ENCODE peak calls at places on chromosomes 2 and 18, in ten cellular contexts. One of them, this sample, is unnamed.

GRCh38 chr2:224885836-224886547 is 156.3 kb downstream of the DOCK10 start:
- DNase-seq in IMR-90: peak
- DNase-seq in HCT116: no peak
- DNase-seq in K562: no peak
- DNase-seq in NB4: peak
- DNase-seq in transverse colon: no peak
- DNase-seq in heart left ventricle: no peak
- DNase-seq in adrenal gland: no peak
- DNase-seq in sigmoid colon: no peak
- DNase-seq in breast epithelium: no peak
- DNase-seq in this sample: no peak

GRCh38 chr2:230161180-230161579 is 58.6 kb downstream of the SP110 start:
- DNase-seq in IMR-90: peak
- DNase-seq in adrenal gland: no peak
- DNase-seq in K562: no peak
- DNase-seq in NB4: peak
- DNase-seq in sigmoid colon: no peak
- DNase-seq in transverse colon: no peak
- DNase-seq in HCT116: no peak
- DNase-seq in heart left ventricle: no peak
- DNase-seq in breast epithelium: no peak
- DNase-seq in this sample: no peak

GRCh38 chr2:162245737-162246136 is 2.5 kb upstream of the FAP start:
- DNase-seq in NB4: no peak
- DNase-seq in heart left ventricle: no peak
- DNase-seq in IMR-90: peak
- DNase-seq in HCT116: no peak
- DNase-seq in transverse colon: no peak
- DNase-seq in breast epithelium: no peak
- DNase-seq in sigmoid colon: no peak
- DNase-seq in adrenal gland: no peak
- DNase-seq in K562: no peak
- DNase-seq in this sample: no peak

GRCh38 chr18:12883003-12883683 is 894 bp downstream of the PTPN2 start:
- DNase-seq in NB4: no peak
- DNase-seq in K562: no peak
- DNase-seq in HCT116: no peak
- DNase-seq in breast epithelium: no peak
- DNase-seq in heart left ventricle: no peak
- DNase-seq in IMR-90: no peak
- DNase-seq in adrenal gland: peak
- DNase-seq in transverse colon: no peak
- DNase-seq in sigmoid colon: no peak
- DNase-seq in this sample: no peak

GRCh38 chr2:236545814-236546480 is 23.7 kb upstream of the ACKR3 start:
- DNase-seq in IMR-90: no peak
- DNase-seq in sigmoid colon: no peak
- DNase-seq in heart left ventricle: no peak
- DNase-seq in transverse colon: no peak
- DNase-seq in NB4: no peak
- DNase-seq in HCT116: no peak
- DNase-seq in K562: no peak
- DNase-seq in breast epithelium: no peak
- DNase-seq in adrenal gland: no peak
- DNase-seq in this sample: no peak

GRCh38 chr2:60118061-60118460 is 435.4 kb downstream of the BCL11A start:
- DNase-seq in HCT116: no peak
- DNase-seq in NB4: peak
- DNase-seq in sigmoid colon: no peak
- DNase-seq in heart left ventricle: no peak
- DNase-seq in IMR-90: no peak
- DNase-seq in K562: no peak
- DNase-seq in adrenal gland: no peak
- DNase-seq in transverse colon: no peak
- DNase-seq in breast epithelium: no peak
- DNase-seq in this sample: no peak

GRCh38 chr2:149401007-149401406 is 70.6 kb downstream of the LYPD6 start:
- DNase-seq in sigmoid colon: no peak
- DNase-seq in transverse colon: no peak
- DNase-seq in adrenal gland: no peak
- DNase-seq in breast epithelium: no peak
- DNase-seq in NB4: no peak
- DNase-seq in heart left ventricle: no peak
- DNase-seq in HCT116: no peak
- DNase-seq in K562: no peak
- DNase-seq in IMR-90: peak
- DNase-seq in this sample: no peak

GRCh38 chr2:184597996-184598312 is 375 bp upstream of the ZNF804A start:
- DNase-seq in K562: no peak
- DNase-seq in HCT116: no peak
- DNase-seq in breast epithelium: no peak
- DNase-seq in adrenal gland: no peak
- DNase-seq in heart left ventricle: no peak
- DNase-seq in transverse colon: peak
- DNase-seq in IMR-90: peak
- DNase-seq in sigmoid colon: no peak
- DNase-seq in NB4: no peak
- DNase-seq in this sample: no peak

GRCh38 chr2:85369500-85369899 is 14.9 kb downstream of the ELMOD3 start:
- DNase-seq in NB4: no peak
- DNase-seq in IMR-90: no peak
- DNase-seq in transverse colon: peak
- DNase-seq in heart left ventricle: no peak
- DNase-seq in adrenal gland: no peak
- DNase-seq in sigmoid colon: no peak
- DNase-seq in breast epithelium: peak
- DNase-seq in HCT116: no peak
- DNase-seq in K562: no peak
- DNase-seq in this sample: no peak
- TF ChIP-seq POLR2A in NB4: no peak
- TF ChIP-seq POLR2A in IMR-90: no peak
- TF ChIP-seq POLR2A in transverse colon: no peak
- TF ChIP-seq POLR2A in heart left ventricle: no peak
- TF ChIP-seq POLR2A in adrenal gland: no peak
- TF ChIP-seq POLR2A in sigmoid colon: no peak
- TF ChIP-seq POLR2A in breast epithelium: no peak
- TF ChIP-seq POLR2A in HCT116: no peak
- TF ChIP-seq POLR2A in K562: no peak
- TF ChIP-seq POLR2A in this sample: no peak

GRCh38 chr2:45169339-45170190 is 160.3 kb upstream of the SIX2 start:
- DNase-seq in K562: no peak
- DNase-seq in adrenal gland: no peak
- DNase-seq in NB4: peak
- DNase-seq in transverse colon: no peak
- DNase-seq in HCT116: no peak
- DNase-seq in IMR-90: no peak
- DNase-seq in sigmoid colon: no peak
- DNase-seq in breast epithelium: no peak
- DNase-seq in heart left ventricle: no peak
- DNase-seq in this sample: no peak

GRCh38 chr2:45170191-45170975 is 161.1 kb upstream of the SIX2 start:
- DNase-seq in HCT116: no peak
- DNase-seq in transverse colon: no peak
- DNase-seq in IMR-90: no peak
- DNase-seq in NB4: peak
- DNase-seq in breast epithelium: no peak
- DNase-seq in K562: no peak
- DNase-seq in heart left ventricle: no peak
- DNase-seq in sigmoid colon: no peak
- DNase-seq in adrenal gland: no peak
- DNase-seq in this sample: no peak

GRCh38 chr2:45166229-45166890 is 157.1 kb upstream of the SIX2 start:
- DNase-seq in HCT116: no peak
- DNase-seq in heart left ventricle: no peak
- DNase-seq in K562: no peak
- DNase-seq in transverse colon: no peak
- DNase-seq in IMR-90: no peak
- DNase-seq in sigmoid colon: no peak
- DNase-seq in breast epithelium: no peak
- DNase-seq in adrenal gland: no peak
- DNase-seq in NB4: no peak
- DNase-seq in this sample: no peak

GRCh38 chr2:45168731-45169338 is 159.6 kb upstream of the SIX2 start:
- DNase-seq in NB4: peak
- DNase-seq in breast epithelium: no peak
- DNase-seq in HCT116: no peak
- DNase-seq in transverse colon: no peak
- DNase-seq in IMR-90: no peak
- DNase-seq in sigmoid colon: no peak
- DNase-seq in K562: no peak
- DNase-seq in adrenal gland: no peak
- DNase-seq in heart left ventricle: no peak
- DNase-seq in this sample: no peak

DNA sequence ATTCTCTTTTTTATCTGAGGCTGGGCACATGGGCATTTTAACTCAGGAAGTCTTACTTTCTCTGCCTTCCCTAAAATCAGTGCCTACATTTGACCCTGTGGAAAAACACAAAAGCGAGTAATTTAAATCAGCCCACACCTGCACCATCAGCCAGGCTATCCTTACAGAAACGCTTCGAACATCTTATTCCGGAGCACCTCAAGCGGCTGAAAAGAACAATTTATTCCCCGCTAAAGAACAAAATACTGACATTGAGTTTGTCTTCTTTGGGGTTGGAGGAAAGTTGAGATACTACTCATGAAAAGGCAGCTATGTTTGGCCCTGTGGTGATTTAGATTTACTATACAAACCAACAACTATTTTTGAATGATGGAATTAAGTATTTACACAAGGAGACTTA is 158.6 kb upstream of the SIX2 start:
- DNase-seq in sigmoid colon: no peak
- DNase-seq in IMR-90: no peak
- DNase-seq in heart left ventricle: no peak
- DNase-seq in adrenal gland: no peak
- DNase-seq in NB4: no peak
- DNase-seq in transverse colon: no peak
- DNase-seq in breast epithelium: no peak
- DNase-seq in HCT116: no peak
- DNase-seq in K562: no peak
- DNase-seq in this sample: no peak
- H3K4me3 ChIP-seq in sigmoid colon: no peak
- H3K4me3 ChIP-seq in IMR-90: no peak
- H3K4me3 ChIP-seq in heart left ventricle: no peak
- H3K4me3 ChIP-seq in adrenal gland: no peak
- H3K4me3 ChIP-seq in NB4: peak
- H3K4me3 ChIP-seq in transverse colon: no peak
- H3K4me3 ChIP-seq in breast epithelium: no peak
- H3K4me3 ChIP-seq in HCT116: no peak
- H3K4me3 ChIP-seq in K562: no peak
- H3K4me3 ChIP-seq in this sample: no peak

GRCh38 chr2:106096446-106097369 is 97.4 kb downstream of the UXS1 start:
- DNase-seq in breast epithelium: no peak
- DNase-seq in heart left ventricle: no peak
- DNase-seq in HCT116: no peak
- DNase-seq in K562: no peak
- DNase-seq in adrenal gland: no peak
- DNase-seq in sigmoid colon: no peak
- DNase-seq in IMR-90: no peak
- DNase-seq in transverse colon: no peak
- DNase-seq in NB4: no peak
- DNase-seq in this sample: no peak

GRCh38 chr2:106097370-106098000 is 96.6 kb downstream of the UXS1 start:
- DNase-seq in HCT116: no peak
- DNase-seq in heart left ventricle: no peak
- DNase-seq in K562: no peak
- DNase-seq in breast epithelium: no peak
- DNase-seq in sigmoid colon: no peak
- DNase-seq in NB4: no peak
- DNase-seq in transverse colon: no peak
- DNase-seq in IMR-90: no peak
- DNase-seq in adrenal gland: no peak
- DNase-seq in this sample: no peak

GRCh38 chr2:106099691-106100090 is 94.4 kb downstream of the UXS1 start:
- DNase-seq in transverse colon: no peak
- DNase-seq in NB4: no peak
- DNase-seq in K562: no peak
- DNase-seq in adrenal gland: no peak
- DNase-seq in breast epithelium: no peak
- DNase-seq in sigmoid colon: no peak
- DNase-seq in heart left ventricle: no peak
- DNase-seq in IMR-90: no peak
- DNase-seq in HCT116: no peak
- DNase-seq in this sample: no peak

GRCh38 chr2:106098664-106099063 is 95.4 kb downstream of the UXS1 start:
- DNase-seq in IMR-90: no peak
- DNase-seq in sigmoid colon: no peak
- DNase-seq in heart left ventricle: no peak
- DNase-seq in adrenal gland: no peak
- DNase-seq in HCT116: no peak
- DNase-seq in breast epithelium: no peak
- DNase-seq in transverse colon: no peak
- DNase-seq in K562: no peak
- DNase-seq in NB4: no peak
- DNase-seq in this sample: no peak

DNA sequence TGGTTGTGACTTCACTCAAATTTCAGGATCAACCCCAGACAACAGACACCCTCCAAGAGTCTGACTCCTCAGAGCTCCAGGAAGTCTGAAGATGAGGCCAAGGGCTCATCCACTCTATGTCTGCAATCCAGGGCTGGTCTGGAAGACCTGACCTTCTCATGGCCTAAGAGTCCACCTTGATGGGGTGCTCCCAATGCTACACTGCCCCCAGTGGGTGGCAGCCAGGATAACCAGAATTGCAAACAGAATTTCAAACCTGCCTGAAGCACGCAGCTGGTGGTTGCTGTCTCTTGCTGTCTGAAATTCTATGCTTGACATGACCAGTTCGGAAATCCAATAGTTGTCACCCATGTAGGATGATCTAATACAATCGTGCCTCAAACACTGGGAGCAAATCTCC is 96.0 kb downstream of the UXS1 start:
- DNase-seq in breast epithelium: no peak
- DNase-seq in HCT116: no peak
- DNase-seq in IMR-90: no peak
- DNase-seq in sigmoid colon: no peak
- DNase-seq in K562: peak
- DNase-seq in adrenal gland: no peak
- DNase-seq in transverse colon: no peak
- DNase-seq in NB4: peak
- DNase-seq in heart left ventricle: no peak
- DNase-seq in this sample: no peak
- TF ChIP-seq POLR2A in breast epithelium: no peak
- TF ChIP-seq POLR2A in HCT116: no peak
- TF ChIP-seq POLR2A in IMR-90: no peak
- TF ChIP-seq POLR2A in sigmoid colon: no peak
- TF ChIP-seq POLR2A in K562: no peak
- TF ChIP-seq POLR2A in adrenal gland: no peak
- TF ChIP-seq POLR2A in transverse colon: no peak
- TF ChIP-seq POLR2A in NB4: no peak
- TF ChIP-seq POLR2A in heart left ventricle: no peak
- TF ChIP-seq POLR2A in this sample: no peak

DNA sequence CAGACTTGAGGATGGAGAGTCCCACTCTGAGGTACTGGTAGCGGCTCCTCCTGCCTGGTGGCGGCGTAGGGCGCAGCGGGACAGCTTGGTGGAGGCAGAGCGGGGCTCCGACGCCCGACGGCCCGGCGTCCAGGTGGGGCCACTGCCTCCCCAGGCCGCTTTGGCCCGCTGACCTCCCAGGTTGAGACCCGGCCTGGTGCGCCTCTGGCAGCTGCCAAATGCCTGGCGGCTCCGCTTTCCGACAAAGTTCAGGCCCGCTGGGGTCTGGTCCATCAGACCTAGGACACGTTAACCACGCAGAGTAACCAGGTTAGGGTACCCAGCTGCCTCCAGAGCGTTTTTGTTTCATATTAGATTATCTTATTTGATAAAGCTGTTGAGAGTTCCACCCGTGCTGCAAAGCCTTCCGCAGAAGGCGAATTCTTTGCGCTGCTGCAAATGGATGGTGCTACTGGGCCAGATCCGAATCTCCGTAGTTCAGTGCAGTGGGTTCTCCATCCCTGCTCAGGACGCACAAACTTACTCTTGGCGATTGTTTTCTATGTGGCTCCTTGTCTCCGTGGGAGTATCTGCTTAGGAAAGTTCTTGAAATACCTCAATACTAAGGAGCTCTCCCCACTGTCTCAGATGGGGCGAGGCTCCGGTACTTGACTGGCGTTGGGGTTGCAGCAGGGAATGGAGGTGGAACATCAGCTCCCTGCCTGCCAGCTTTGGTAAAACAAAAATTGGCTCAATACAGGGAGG is 405.9 kb downstream of the XIRP2 start:
- DNase-seq in HCT116: no peak
- DNase-seq in transverse colon: peak
- DNase-seq in breast epithelium: no peak
- DNase-seq in sigmoid colon: no peak
- DNase-seq in NB4: no peak
- DNase-seq in heart left ventricle: peak
- DNase-seq in IMR-90: peak
- DNase-seq in K562: no peak
- DNase-seq in adrenal gland: peak
- DNase-seq in this sample: peak
- H3K4me3 ChIP-seq in HCT116: no peak
- H3K4me3 ChIP-seq in transverse colon: peak
- H3K4me3 ChIP-seq in breast epithelium: peak
- H3K4me3 ChIP-seq in sigmoid colon: peak
- H3K4me3 ChIP-seq in NB4: no peak
- H3K4me3 ChIP-seq in heart left ventricle: peak
- H3K4me3 ChIP-seq in IMR-90: peak
- H3K4me3 ChIP-seq in K562: no peak
- H3K4me3 ChIP-seq in adrenal gland: peak
- H3K4me3 ChIP-seq in this sample: peak